ENCODE peak calls at places on chromosomes 2 and 18, in four cellular contexts. One of them, this sample, is unnamed.

GRCh38 chr2:160816916-160817315 is 323.3 kb upstream of the RBMS1 start:
- DNase-seq in stimulated activated CD4-positive, alpha-beta T cell treated with anti-CD3 and anti-CD28 coated beads, Interleukin-1b, Interleukin-23, amount 100 ng/mL, for 24 hours: no peak
- DNase-seq in cardiac muscle cell: no peak
- DNase-seq in KBM-7: no peak
- DNase-seq in this sample: no peak

GRCh38 chr18:59024829-59025228 is 114.9 kb upstream of the SEC11C start:
- DNase-seq in stimulated activated CD4-positive, alpha-beta T cell treated with anti-CD3 and anti-CD28 coated beads, Interleukin-1b, Interleukin-23, amount 100 ng/mL, for 24 hours: no peak
- DNase-seq in cardiac muscle cell: peak
- DNase-seq in KBM-7: no peak
- DNase-seq in this sample: no peak

GRCh38 chr2:197804049-197804757 is at the start of gene PLCL1:
- DNase-seq in stimulated activated CD4-positive, alpha-beta T cell treated with anti-CD3 and anti-CD28 coated beads, Interleukin-1b, Interleukin-23, amount 100 ng/mL, for 24 hours: peak
- DNase-seq in cardiac muscle cell: peak
- DNase-seq in KBM-7: peak
- DNase-seq in this sample: peak

GRCh38 chr18:48113691-48114090 is 183.2 kb upstream of the SMAD2 start:
- DNase-seq in stimulated activated CD4-positive, alpha-beta T cell treated with anti-CD3 and anti-CD28 coated beads, Interleukin-1b, Interleukin-23, amount 100 ng/mL, for 24 hours: no peak
- DNase-seq in cardiac muscle cell: no peak
- DNase-seq in KBM-7: no peak
- DNase-seq in this sample: no peak

GRCh38 chr2:144421606-144422510 is 98.1 kb downstream of the ZEB2 start:
- DNase-seq in stimulated activated CD4-positive, alpha-beta T cell treated with anti-CD3 and anti-CD28 coated beads, Interleukin-1b, Interleukin-23, amount 100 ng/mL, for 24 hours: no peak
- DNase-seq in cardiac muscle cell: no peak
- DNase-seq in KBM-7: no peak
- DNase-seq in this sample: no peak

GRCh38 chr2:196200557-196200956 is 29.2 kb upstream of the STK17B start:
- DNase-seq in stimulated activated CD4-positive, alpha-beta T cell treated with anti-CD3 and anti-CD28 coated beads, Interleukin-1b, Interleukin-23, amount 100 ng/mL, for 24 hours: no peak
- DNase-seq in cardiac muscle cell: no peak
- DNase-seq in KBM-7: no peak
- DNase-seq in this sample: no peak

GRCh38 chr18:64840911-64841701 is 692.2 kb upstream of the LINC00305 start:
- DNase-seq in stimulated activated CD4-positive, alpha-beta T cell treated with anti-CD3 and anti-CD28 coated beads, Interleukin-1b, Interleukin-23, amount 100 ng/mL, for 24 hours: no peak
- DNase-seq in cardiac muscle cell: no peak
- DNase-seq in KBM-7: no peak
- DNase-seq in this sample: no peak

GRCh38 chr2:63738019-63738418 is 103.7 kb upstream of the UGP2 start:
- DNase-seq in stimulated activated CD4-positive, alpha-beta T cell treated with anti-CD3 and anti-CD28 coated beads, Interleukin-1b, Interleukin-23, amount 100 ng/mL, for 24 hours: no peak
- DNase-seq in cardiac muscle cell: no peak
- DNase-seq in KBM-7: no peak
- DNase-seq in this sample: no peak

GRCh38 chr2:25168256-25169072 is at the start of gene POMC:
- DNase-seq in stimulated activated CD4-positive, alpha-beta T cell treated with anti-CD3 and anti-CD28 coated beads, Interleukin-1b, Interleukin-23, amount 100 ng/mL, for 24 hours: no peak
- DNase-seq in cardiac muscle cell: peak
- DNase-seq in KBM-7: peak
- DNase-seq in this sample: no peak

GRCh38 chr2:52732849-52733395 is 1034.7 kb upstream of the CHAC2 start:
- DNase-seq in stimulated activated CD4-positive, alpha-beta T cell treated with anti-CD3 and anti-CD28 coated beads, Interleukin-1b, Interleukin-23, amount 100 ng/mL, for 24 hours: no peak
- DNase-seq in cardiac muscle cell: no peak
- DNase-seq in KBM-7: no peak
- DNase-seq in this sample: no peak

GRCh38 chr2:36397728-36398413 is 42.3 kb downstream of the CRIM1 start:
- DNase-seq in stimulated activated CD4-positive, alpha-beta T cell treated with anti-CD3 and anti-CD28 coated beads, Interleukin-1b, Interleukin-23, amount 100 ng/mL, for 24 hours: no peak
- DNase-seq in cardiac muscle cell: no peak
- DNase-seq in KBM-7: no peak
- DNase-seq in this sample: no peak

GRCh38 chr18:78769502-78770113 is 210.0 kb upstream of the SALL3 start:
- DNase-seq in stimulated activated CD4-positive, alpha-beta T cell treated with anti-CD3 and anti-CD28 coated beads, Interleukin-1b, Interleukin-23, amount 100 ng/mL, for 24 hours: no peak
- DNase-seq in cardiac muscle cell: no peak
- DNase-seq in KBM-7: no peak
- DNase-seq in this sample: no peak

GRCh38 chr2:202657876-202658275 is 23.1 kb downstream of the FAM117B start:
- DNase-seq in stimulated activated CD4-positive, alpha-beta T cell treated with anti-CD3 and anti-CD28 coated beads, Interleukin-1b, Interleukin-23, amount 100 ng/mL, for 24 hours: no peak
- DNase-seq in cardiac muscle cell: no peak
- DNase-seq in KBM-7: no peak
- DNase-seq in this sample: no peak

GRCh38 chr2:168526641-168527040 is 70.6 kb downstream of the CERS6 start:
- DNase-seq in stimulated activated CD4-positive, alpha-beta T cell treated with anti-CD3 and anti-CD28 coated beads, Interleukin-1b, Interleukin-23, amount 100 ng/mL, for 24 hours: no peak
- DNase-seq in cardiac muscle cell: peak
- DNase-seq in KBM-7: no peak
- DNase-seq in this sample: peak

GRCh38 chr2:180495606-180496005 is 484.8 kb upstream of the UBE2E3 start:
- DNase-seq in stimulated activated CD4-positive, alpha-beta T cell treated with anti-CD3 and anti-CD28 coated beads, Interleukin-1b, Interleukin-23, amount 100 ng/mL, for 24 hours: no peak
- DNase-seq in cardiac muscle cell: peak
- DNase-seq in KBM-7: no peak
- DNase-seq in this sample: no peak

GRCh38 chr2:209383212-209383611 is 40.6 kb upstream of the MAP2 start:
- DNase-seq in stimulated activated CD4-positive, alpha-beta T cell treated with anti-CD3 and anti-CD28 coated beads, Interleukin-1b, Interleukin-23, amount 100 ng/mL, for 24 hours: no peak
- DNase-seq in cardiac muscle cell: peak
- DNase-seq in KBM-7: no peak
- DNase-seq in this sample: no peak

GRCh38 chr2:46424937-46425336 is 54.4 kb upstream of the TMEM247 start:
- DNase-seq in stimulated activated CD4-positive, alpha-beta T cell treated with anti-CD3 and anti-CD28 coated beads, Interleukin-1b, Interleukin-23, amount 100 ng/mL, for 24 hours: no peak
- DNase-seq in cardiac muscle cell: no peak
- DNase-seq in KBM-7: no peak
- DNase-seq in this sample: no peak

GRCh38 chr2:11996618-11997017 is 250.2 kb downstream of the LPIN1 start:
- DNase-seq in stimulated activated CD4-positive, alpha-beta T cell treated with anti-CD3 and anti-CD28 coated beads, Interleukin-1b, Interleukin-23, amount 100 ng/mL, for 24 hours: no peak
- DNase-seq in cardiac muscle cell: peak
- DNase-seq in KBM-7: no peak
- DNase-seq in this sample: no peak

GRCh38 chr2:122341007-122341406 is 585.6 kb downstream of the TSN start:
- DNase-seq in stimulated activated CD4-positive, alpha-beta T cell treated with anti-CD3 and anti-CD28 coated beads, Interleukin-1b, Interleukin-23, amount 100 ng/mL, for 24 hours: no peak
- DNase-seq in cardiac muscle cell: peak
- DNase-seq in KBM-7: no peak
- DNase-seq in this sample: no peak

GRCh38 chr18:1302861-1303260 is 398.2 kb downstream of the ADCYAP1 start:
- DNase-seq in stimulated activated CD4-positive, alpha-beta T cell treated with anti-CD3 and anti-CD28 coated beads, Interleukin-1b, Interleukin-23, amount 100 ng/mL, for 24 hours: no peak
- DNase-seq in cardiac muscle cell: no peak
- DNase-seq in KBM-7: no peak
- DNase-seq in this sample: no peak

GRCh38 chr2:71990826-71991225 is 156.8 kb downstream of the CYP26B1 start:
- DNase-seq in stimulated activated CD4-positive, alpha-beta T cell treated with anti-CD3 and anti-CD28 coated beads, Interleukin-1b, Interleukin-23, amount 100 ng/mL, for 24 hours: no peak
- DNase-seq in cardiac muscle cell: no peak
- DNase-seq in KBM-7: no peak
- DNase-seq in this sample: no peak

GRCh38 chr2:211144078-211144477 is 587.7 kb downstream of the CPS1 start:
- DNase-seq in stimulated activated CD4-positive, alpha-beta T cell treated with anti-CD3 and anti-CD28 coated beads, Interleukin-1b, Interleukin-23, amount 100 ng/mL, for 24 hours: no peak
- DNase-seq in cardiac muscle cell: peak
- DNase-seq in KBM-7: no peak
- DNase-seq in this sample: no peak

GRCh38 chr18:13799396-13799795 is 24.6 kb upstream of the MC5R start:
- DNase-seq in stimulated activated CD4-positive, alpha-beta T cell treated with anti-CD3 and anti-CD28 coated beads, Interleukin-1b, Interleukin-23, amount 100 ng/mL, for 24 hours: no peak
- DNase-seq in cardiac muscle cell: no peak
- DNase-seq in KBM-7: no peak
- DNase-seq in this sample: no peak

GRCh38 chr2:102357975-102358374 is 2.4 kb downstream of the IL18R1 start:
- DNase-seq in stimulated activated CD4-positive, alpha-beta T cell treated with anti-CD3 and anti-CD28 coated beads, Interleukin-1b, Interleukin-23, amount 100 ng/mL, for 24 hours: no peak
- DNase-seq in cardiac muscle cell: no peak
- DNase-seq in KBM-7: peak
- DNase-seq in this sample: no peak

GRCh38 chr2:62409442-62409841 is 96.6 kb downstream of the TMEM17 start:
- DNase-seq in stimulated activated CD4-positive, alpha-beta T cell treated with anti-CD3 and anti-CD28 coated beads, Interleukin-1b, Interleukin-23, amount 100 ng/mL, for 24 hours: no peak
- DNase-seq in cardiac muscle cell: no peak
- DNase-seq in KBM-7: no peak
- DNase-seq in this sample: no peak

GRCh38 chr2:98043101-98043500 is 43.9 kb upstream of the VWA3B start:
- DNase-seq in stimulated activated CD4-positive, alpha-beta T cell treated with anti-CD3 and anti-CD28 coated beads, Interleukin-1b, Interleukin-23, amount 100 ng/mL, for 24 hours: no peak
- DNase-seq in cardiac muscle cell: no peak
- DNase-seq in KBM-7: no peak
- DNase-seq in this sample: no peak

GRCh38 chr18:78771496-78772368 is 207.9 kb upstream of the SALL3 start:
- DNase-seq in stimulated activated CD4-positive, alpha-beta T cell treated with anti-CD3 and anti-CD28 coated beads, Interleukin-1b, Interleukin-23, amount 100 ng/mL, for 24 hours: no peak
- DNase-seq in cardiac muscle cell: no peak
- DNase-seq in KBM-7: no peak
- DNase-seq in this sample: no peak

GRCh38 chr2:84970956-84971798 is at the start of gene KCMF1:
- DNase-seq in stimulated activated CD4-positive, alpha-beta T cell treated with anti-CD3 and anti-CD28 coated beads, Interleukin-1b, Interleukin-23, amount 100 ng/mL, for 24 hours: peak
- DNase-seq in cardiac muscle cell: peak
- DNase-seq in KBM-7: no peak
- DNase-seq in this sample: peak

GRCh38 chr2:43218221-43218549 is 8.2 kb downstream of the ZFP36L2 start:
- DNase-seq in stimulated activated CD4-positive, alpha-beta T cell treated with anti-CD3 and anti-CD28 coated beads, Interleukin-1b, Interleukin-23, amount 100 ng/mL, for 24 hours: no peak
- DNase-seq in cardiac muscle cell: no peak
- DNase-seq in KBM-7: no peak
- DNase-seq in this sample: no peak

GRCh38 chr2:189485146-189485545 is 43.9 kb downstream of the WDR75 start:
- DNase-seq in stimulated activated CD4-positive, alpha-beta T cell treated with anti-CD3 and anti-CD28 coated beads, Interleukin-1b, Interleukin-23, amount 100 ng/mL, for 24 hours: no peak
- DNase-seq in cardiac muscle cell: no peak
- DNase-seq in KBM-7: no peak
- DNase-seq in this sample: no peak

GRCh38 chr2:85551698-85552678 is 9.3 kb downstream of the GGCX start:
- DNase-seq in stimulated activated CD4-positive, alpha-beta T cell treated with anti-CD3 and anti-CD28 coated beads, Interleukin-1b, Interleukin-23, amount 100 ng/mL, for 24 hours: peak
- DNase-seq in cardiac muscle cell: peak
- DNase-seq in KBM-7: peak
- DNase-seq in this sample: peak

GRCh38 chr2:233414777-233415570 is 60.7 kb downstream of the DGKD start:
- DNase-seq in stimulated activated CD4-positive, alpha-beta T cell treated with anti-CD3 and anti-CD28 coated beads, Interleukin-1b, Interleukin-23, amount 100 ng/mL, for 24 hours: no peak
- DNase-seq in cardiac muscle cell: no peak
- DNase-seq in KBM-7: no peak
- DNase-seq in this sample: peak

GRCh38 chr2:75707901-75708300 is 2.8 kb downstream of the GCFC2 start:
- DNase-seq in stimulated activated CD4-positive, alpha-beta T cell treated with anti-CD3 and anti-CD28 coated beads, Interleukin-1b, Interleukin-23, amount 100 ng/mL, for 24 hours: no peak
- DNase-seq in cardiac muscle cell: no peak
- DNase-seq in KBM-7: no peak
- DNase-seq in this sample: no peak

GRCh38 chr2:145815933-145816332 is 1296.0 kb upstream of the ZEB2 start:
- DNase-seq in stimulated activated CD4-positive, alpha-beta T cell treated with anti-CD3 and anti-CD28 coated beads, Interleukin-1b, Interleukin-23, amount 100 ng/mL, for 24 hours: no peak
- DNase-seq in cardiac muscle cell: no peak
- DNase-seq in KBM-7: no peak
- DNase-seq in this sample: no peak

GRCh38 chr2:150062416-150062815 is 425.1 kb downstream of the RND3 start:
- DNase-seq in stimulated activated CD4-positive, alpha-beta T cell treated with anti-CD3 and anti-CD28 coated beads, Interleukin-1b, Interleukin-23, amount 100 ng/mL, for 24 hours: no peak
- DNase-seq in cardiac muscle cell: peak
- DNase-seq in KBM-7: no peak
- DNase-seq in this sample: no peak

This sample was measured in G401.